ENCODE peak calls at places on chromosomes 5 and 9, in six cellular contexts. Y is stomach, S is adrenal gland, F is GM12878, W is HCT116, D is ovary. L is an unnamed sample. For H3K36me3 and H3K4me1, the result is how much of the 10 kb centered on the place peaks cover.

GRCh38 chr5:10307206-10308148 is at the start of gene CMBL:
- DNase-seq in Y (no peak), F (no peak), S (peak), W (peak), D (peak), L (peak)

GRCh38 chr9:137448569-137448962 is 7.4 kb upstream of the ENTPD8 start:
- DNase-seq in F (no peak), D (no peak), W (no peak), Y (no peak), S (no peak), L (no peak)

GRCh38 chr5:171724771-171725609 is 60.6 kb upstream of the SMIM23 start:
- DNase-seq in F (no peak), W (no peak), D (no peak), Y (no peak), S (no peak), L (no peak)

GRCh38 chr5:34656001-34656699 is at the start of gene RAI14:
- DNase-seq in S (peak), W (peak), Y (peak), D (peak), F (no peak), L (peak)

GRCh38 chr5:40687316-40687715 is 7.6 kb downstream of the PTGER4 start:
- DNase-seq in W (no peak), S (no peak), F (no peak), D (no peak), Y (no peak), L (no peak)

GRCh38 chr9:37290881-37291485 is 131.5 kb upstream of the GRHPR start:
- DNase-seq in W (peak), D (no peak), S (no peak), F (no peak), Y (no peak), L (no peak)

GRCh38 chr9:19641046-19641445 is 147.8 kb downstream of the SLC24A2 start:
- DNase-seq in F (no peak), S (peak), Y (no peak), D (no peak), W (no peak), L (no peak)

GRCh38 chr5:38765461-38765861 is 80.4 kb upstream of the OSMR start:
- DNase-seq in W (no peak), Y (no peak), D (no peak), S (no peak), F (no peak), L (no peak)

GRCh38 chr9:33136721-33137120 is 30.4 kb downstream of the B4GALT1 start:
- DNase-seq in S (no peak), W (no peak), Y (no peak), D (no peak), F (no peak), L (no peak)

GRCh38 chr9:7366121-7366520 is 433.5 kb downstream of the DMAC1 start:
- DNase-seq in F (no peak), W (no peak), D (no peak), S (no peak), Y (no peak), L (no peak)

GRCh38 chr5:106331415-106331814 is 1339.3 kb downstream of the EFNA5 start:
- DNase-seq in W (no peak), S (no peak), F (no peak), Y (no peak), D (no peak), L (no peak)

GRCh38 chr5:35853652-35854051 is 3.0 kb upstream of the IL7R start:
- DNase-seq in Y (no peak), F (no peak), W (no peak), D (peak), S (peak), L (peak)

GRCh38 chr9:70263421-70263820 is 4.6 kb downstream of the SMC5 start:
- DNase-seq in D (no peak), F (no peak), Y (no peak), S (no peak), W (no peak), L (no peak)

GRCh38 chr5:148791696-148792095 is 34.7 kb upstream of the ADRB2 start:
- DNase-seq in D (no peak), F (no peak), W (no peak), S (no peak), Y (no peak), L (no peak)

GRCh38 chr9:108168451-108168850 is 678.9 kb upstream of the KLF4 start:
- DNase-seq in S (no peak), D (no peak), W (no peak), Y (no peak), F (no peak), L (no peak)

GRCh38 chr5:74281191-74281590 is 359.3 kb downstream of the ENC1 start:
- DNase-seq in D (no peak), W (no peak), Y (no peak), S (no peak), F (no peak), L (no peak)

GRCh38 chr5:44887722-44888121 is 79.0 kb downstream of the MRPS30 start:
- DNase-seq in W (no peak), D (no peak), F (no peak), Y (no peak), S (no peak), L (no peak)

GRCh38 chr5:137190441-137190840 is 308.7 kb downstream of the SPOCK1 start:
- DNase-seq in W (no peak), S (no peak), D (no peak), F (no peak), Y (no peak), L (no peak)

GRCh38 chr5:78706825-78707224 is 58.3 kb upstream of the LHFPL2 start:
- DNase-seq in D (no peak), Y (no peak), W (no peak), S (no peak), F (no peak), L (no peak)

GRCh38 chr5:176592573-176592972 is 17.4 kb downstream of the GPRIN1 start:
- DNase-seq in F (no peak), D (no peak), S (no peak), W (no peak), Y (no peak), L (no peak)

GRCh38 chr5:17425385-17426070 is 72.5 kb upstream of the TAF11L2 start:
- DNase-seq in W (no peak), Y (no peak), S (no peak), F (no peak), D (no peak), L (no peak)

GRCh38 chr9:134597957-134598883 is 43.4 kb upstream of the COL5A1 start:
- DNase-seq in Y (no peak), D (peak), W (no peak), S (no peak), F (no peak), L (no peak)

GRCh38 chr9:32264171-32264862 is 120.1 kb upstream of the ACO1 start:
- DNase-seq in Y (no peak), W (no peak), F (no peak), D (peak), S (no peak), L (no peak)

GRCh38 chr9:93699650-93700049 is 123.3 kb downstream of the PHF2 start:
- DNase-seq in W (no peak), D (no peak), Y (no peak), S (no peak), F (no peak), L (no peak)

GRCh38 chr5:153372433-153373167 is 117.9 kb upstream of the GRIA1 start:
- DNase-seq in W (no peak), F (no peak), Y (no peak), S (no peak), D (no peak), L (no peak)

GRCh38 chr9:2299156-2299842 is 284.2 kb downstream of the SMARCA2 start:
- DNase-seq in F (no peak), S (no peak), Y (peak), D (no peak), W (no peak), L (peak)

GRCh38 chr5:127425037-127425436 is 92.4 kb upstream of the PRRC1 start:
- DNase-seq in F (no peak), D (no peak), Y (no peak), S (peak), W (no peak), L (no peak)

GRCh38 chr9:95605826-95606555 is 89.2 kb upstream of the PTCH1 start:
- DNase-seq in F (no peak), S (no peak), W (no peak), Y (no peak), D (no peak), L (no peak)

DNA sequence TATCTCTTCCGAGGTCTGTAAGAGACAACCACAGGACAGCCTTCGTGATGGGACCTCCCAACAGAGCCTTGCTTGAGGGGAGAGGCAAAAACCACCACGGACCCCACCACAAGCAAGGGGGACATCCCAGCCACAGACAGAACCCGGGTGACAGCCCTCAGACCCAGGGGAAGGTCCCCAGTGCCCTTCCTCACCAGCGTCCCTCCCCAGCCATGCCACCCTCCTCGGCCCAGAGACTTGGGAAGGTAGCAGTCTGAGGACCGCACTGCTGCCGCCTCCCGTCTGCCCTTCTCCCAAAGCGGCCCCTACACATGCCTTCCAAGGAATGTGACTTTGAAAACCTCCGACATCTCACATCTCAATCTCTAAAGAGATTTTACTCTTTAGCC is 13.4 kb downstream of the IPPK start:
- DNase-seq in F (no peak), Y (no peak), S (no peak), W (no peak), D (no peak), L (no peak)
- H3K36me3 ChIP-seq in F (under half), Y (under half), S (under half), W (under half), D (under half), L (under half)

GRCh38 chr9:131272212-131272611 is 4.1 kb downstream of the FAM78A start:
- DNase-seq in W (no peak), Y (no peak), S (no peak), F (no peak), D (no peak), L (no peak)

GRCh38 chr9:131274674-131275331 is 1.5 kb downstream of the FAM78A start:
- DNase-seq in W (no peak), S (peak), D (no peak), F (no peak), Y (no peak), L (no peak)

GRCh38 chr9:131273791-131274673 is 2.3 kb downstream of the FAM78A start:
- DNase-seq in F (no peak), W (no peak), Y (no peak), D (no peak), S (no peak), L (no peak)

GRCh38 chr9:131271506-131271931 is 4.8 kb downstream of the FAM78A start:
- DNase-seq in S (no peak), Y (no peak), W (no peak), D (no peak), F (no peak), L (no peak)

GRCh38 chr9:131273146-131273545 is 3.2 kb downstream of the FAM78A start:
- DNase-seq in W (no peak), Y (no peak), F (no peak), D (no peak), S (peak), L (no peak)
- TF ChIP-seq POLR2A in W (no peak), Y (no peak), F (peak), D (no peak), S (no peak), L (no peak)

GRCh38 chr5:159184236-159184635 is 25.1 kb downstream of the RNF145 start:
- DNase-seq in W (no peak), S (no peak), F (no peak), D (no peak), Y (no peak), L (no peak)
- H3K4me1 ChIP-seq in W (under half), S (half or more), F (under half), D (under half), Y (under half), L (under half)

DNA sequence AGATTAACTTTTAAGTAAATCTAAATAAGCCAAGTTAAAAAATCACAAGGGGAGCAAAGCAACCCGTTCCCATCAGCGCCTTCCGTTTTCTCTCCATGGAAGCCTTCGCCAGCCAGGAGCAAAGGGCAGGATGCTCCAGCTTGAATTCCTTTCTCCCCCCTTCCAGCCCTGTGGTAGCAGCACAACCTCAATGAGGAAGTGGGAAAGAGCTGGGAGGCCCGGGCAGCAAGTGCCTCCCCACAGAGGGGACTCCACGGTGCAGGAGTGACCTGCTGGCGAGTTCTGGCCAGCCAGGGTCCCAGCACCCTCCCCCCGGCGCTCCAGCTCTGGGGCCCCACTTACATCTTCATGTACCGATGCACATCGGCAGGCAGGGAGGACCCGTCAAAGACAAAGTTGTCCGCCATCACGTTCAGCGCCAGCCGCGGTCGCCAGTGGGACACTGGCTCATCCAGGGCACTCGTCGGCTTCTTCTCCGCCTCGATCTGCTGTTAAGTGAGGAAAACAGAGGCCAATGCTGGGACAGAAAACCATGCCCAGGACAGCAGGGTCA is 6.3 kb downstream of the CLPTM1L start:
- DNase-seq in Y (no peak), D (no peak), F (no peak), W (no peak), S (no peak), L (no peak)
- H3K36me3 ChIP-seq in Y (half or more), D (under half), F (under half), W (under half), S (half or more), L (under half)

DNA sequence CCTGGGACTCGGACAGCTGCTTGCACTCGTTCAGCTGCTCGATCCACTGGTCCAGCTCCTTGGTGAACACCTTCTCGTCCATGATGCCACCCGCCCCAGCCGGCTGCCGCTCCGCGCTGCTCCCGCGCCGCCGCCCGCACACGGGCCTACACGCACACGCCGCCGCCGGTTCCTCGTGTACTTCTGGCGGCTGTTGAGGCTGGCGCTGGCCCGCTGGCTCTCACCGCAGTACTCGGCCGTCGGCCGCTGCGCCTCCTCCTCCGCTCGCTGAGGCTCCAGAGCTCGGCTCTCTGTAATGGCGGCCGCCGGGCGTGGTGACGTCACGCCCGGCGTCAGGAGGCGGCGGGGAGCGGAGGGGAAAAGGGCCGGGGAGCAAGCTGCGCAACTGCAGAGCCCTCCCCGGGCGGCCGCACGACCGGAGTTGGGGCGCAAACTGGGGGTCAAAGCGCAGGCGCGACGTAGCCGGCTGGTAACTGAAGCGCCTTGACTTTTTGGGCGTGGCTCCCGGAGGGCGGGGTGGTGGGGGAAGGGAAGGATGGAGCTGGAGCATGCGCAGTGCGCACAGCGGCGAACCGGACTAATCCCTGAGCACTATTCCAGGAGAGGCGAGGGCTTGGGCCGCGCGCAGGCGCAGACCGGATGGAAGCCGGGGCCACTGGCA is at the start of gene PPP2CA:
- DNase-seq in D (peak), Y (peak), F (peak), W (peak), S (peak), L (peak)
- TF ChIP-seq POLR2A in D (peak), Y (peak), F (peak), W (peak), S (peak), L (no peak)

GRCh38 chr9:125822160-125822559 is 75.0 kb downstream of the PBX3 start:
- DNase-seq in W (no peak), S (no peak), F (no peak), Y (no peak), D (no peak), L (no peak)
- H3K4me1 ChIP-seq in W (under half), S (under half), F (under half), Y (under half), D (under half), L (under half)

GRCh38 chr9:130467371-130467770 is 22.6 kb downstream of the ASS1 start:
- DNase-seq in S (no peak), W (no peak), F (no peak), Y (no peak), D (no peak), L (no peak)

GRCh38 chr9:130466537-130467217 is 21.9 kb downstream of the ASS1 start:
- DNase-seq in F (no peak), Y (no peak), W (no peak), S (no peak), D (no peak), L (no peak)

GRCh38 chr9:130463763-130464745 is 19.3 kb downstream of the ASS1 start:
- DNase-seq in Y (no peak), D (no peak), F (no peak), S (no peak), W (no peak), L (no peak)

GRCh38 chr9:130463141-130463540 is 18.4 kb downstream of the ASS1 start:
- DNase-seq in S (no peak), Y (no peak), D (no peak), W (no peak), F (no peak), L (no peak)

DNA sequence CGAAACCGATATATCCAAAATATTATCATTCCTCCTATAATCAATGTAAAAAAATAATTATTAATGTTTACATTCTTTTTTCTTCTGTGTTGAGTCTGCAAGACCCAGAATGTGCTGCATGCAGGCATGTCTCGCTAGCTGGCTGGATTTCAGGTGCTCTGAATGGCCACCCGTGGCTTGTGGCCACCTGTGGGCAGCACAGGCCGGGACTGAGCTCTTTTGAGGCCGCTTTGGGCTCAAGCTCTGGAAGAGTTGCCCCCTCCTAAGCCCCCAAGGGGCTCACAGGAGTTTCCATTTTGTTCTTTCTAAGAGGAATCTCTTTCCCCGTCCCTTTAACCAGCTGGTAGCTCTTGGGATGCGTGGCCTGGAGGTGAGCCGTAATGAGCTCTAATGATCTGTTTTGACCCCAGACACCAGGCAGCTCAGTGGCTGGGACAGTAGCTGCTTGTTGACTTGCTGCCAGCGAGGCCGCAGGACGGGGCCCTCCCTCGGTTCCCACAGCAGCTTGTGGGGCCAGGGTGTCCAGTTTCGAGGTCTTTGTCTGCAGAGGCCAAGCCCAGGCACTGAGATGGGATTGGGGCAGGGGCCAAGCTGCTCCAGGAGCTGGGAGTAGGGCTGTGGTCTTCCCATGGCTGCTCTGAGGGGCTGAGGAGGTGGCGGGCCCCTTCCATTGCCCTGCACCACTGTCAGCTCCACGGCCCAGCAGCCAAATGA is 20.8 kb downstream of the ASS1 start:
- DNase-seq in D (no peak), Y (no peak), F (no peak), W (no peak), S (no peak), L (no peak)
- H3K36me3 ChIP-seq in D (under half), Y (under half), F (under half), W (under half), S (under half), L (under half)

GRCh38 chr5:777756-778161 is 6.8 kb downstream of the ZDHHC11B start:
- DNase-seq in Y (no peak), F (no peak), W (no peak), S (no peak), D (no peak), L (no peak)

GRCh38 chr5:773517-774264 is 10.8 kb downstream of the ZDHHC11B start:
- DNase-seq in S (no peak), F (no peak), D (no peak), Y (no peak), W (no peak), L (peak)

GRCh38 chr5:775960-776861 is 8.3 kb downstream of the ZDHHC11B start:
- DNase-seq in D (peak), F (no peak), S (no peak), Y (no peak), W (no peak), L (no peak)

DNA sequence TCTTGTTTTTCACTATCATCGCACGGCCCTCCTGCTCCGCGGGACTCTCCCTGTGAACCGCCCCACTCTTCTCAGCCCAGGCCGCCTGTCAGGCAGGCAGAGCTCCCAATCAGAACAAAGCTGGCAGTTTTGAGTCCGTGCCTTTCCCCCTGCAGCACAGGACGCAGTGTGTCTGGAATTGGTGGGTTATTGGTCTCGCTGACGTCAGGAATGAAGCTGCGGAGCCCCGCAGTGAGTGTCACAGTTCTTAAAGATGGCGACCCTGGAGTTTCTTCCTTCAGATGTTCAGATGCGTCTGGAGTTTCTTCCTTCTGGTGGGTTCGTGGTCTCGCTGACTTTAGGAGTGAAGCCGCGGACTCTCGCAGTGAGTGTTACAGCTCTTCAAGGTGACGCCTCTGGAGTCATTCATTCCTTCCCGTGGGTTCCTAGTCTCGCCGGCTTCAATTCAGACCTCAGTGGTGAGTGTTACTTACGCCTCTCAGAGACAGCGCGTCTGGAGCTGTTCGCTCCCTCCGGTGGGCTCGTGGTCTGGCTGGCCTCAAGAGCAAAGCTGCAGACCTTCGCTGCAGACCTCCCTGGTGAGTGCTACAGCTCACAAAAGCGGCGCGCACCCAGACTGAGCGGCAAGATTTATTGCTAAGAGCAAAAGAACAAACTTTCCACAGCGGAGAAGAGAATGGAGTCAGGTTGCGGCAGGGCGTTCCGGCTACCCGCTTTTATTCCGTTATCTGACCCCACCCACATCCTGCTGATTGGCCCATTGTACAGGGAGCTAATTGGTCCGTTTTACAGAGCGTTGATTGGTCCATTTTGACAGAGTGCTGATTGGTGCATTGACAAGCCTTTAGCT is 7.4 kb downstream of the ZDHHC11B start:
- DNase-seq in F (no peak), W (no peak), Y (no peak), D (no peak), S (no peak), L (no peak)
- TF ChIP-seq POLR2A in F (no peak), W (no peak), Y (no peak), D (no peak), S (no peak), L (no peak)

L was measured in body of pancreas.